ENCODE peak calls at places on chromosomes 11 and 22, in nine cellular contexts. W is cardiac fibroblast; D is stimulated activated CD8-positive, alpha-beta memory T cell treated with anti-CD3 and anti-CD28 coated beads, Interleukin-4, amount 100 ng/mL, for 4 hours; H is D341Med; E is astrocyte of the hippocampus; O is astrocyte of the spinal cord; I is kidney epithelial cell; Y is DND-41; G is stimulated activated CD4-positive, alpha-beta T cell treated with anti-CD3 and anti-CD28 coated beads, TNF-alpha, amount 100 ng/mL, for 48 hours. B is an unnamed sample.
A peak's percentile ranks its signal among the peaks of the same experiment; 100 is the strongest.

GRCh38 chr11:14373941-14374646 is 15.1 kb upstream of the RRAS2 start:
- DNase-seq in Y (no peak), I (no peak), G (no peak), D (no peak), E (peak; percentile 66), H (no peak), W (peak; percentile 83), O (peak; percentile 69), B (peak; percentile 46)

GRCh38 chr11:127073621-127074020 is 73.1 kb upstream of the KIRREL3 start:
- DNase-seq in O (no peak), W (no peak), G (no peak), H (no peak), I (no peak), D (no peak), Y (no peak), E (no peak), B (no peak)

GRCh38 chr22:43174941-43175531 is 11.9 kb downstream of the TTLL12 start:
- DNase-seq in I (no peak), E (no peak), W (no peak), D (no peak), Y (no peak), O (no peak), H (no peak), G (no peak), B (no peak)

GRCh38 chr11:71305041-71305440 is 52.7 kb upstream of the SHANK2 start:
- DNase-seq in E (no peak), O (no peak), G (no peak), I (no peak), H (no peak), D (no peak), Y (no peak), W (no peak), B (no peak)

GRCh38 chr11:7548659-7549283 is 35.0 kb downstream of the PPFIBP2 start:
- DNase-seq in G (no peak), I (no peak), E (no peak), W (no peak), H (peak; percentile 57), O (no peak), D (no peak), Y (no peak), B (no peak)

GRCh38 chr11:57345555-57346151 is 7.5 kb downstream of the P2RX3 start:
- DNase-seq in O (peak; percentile 62), G (peak; percentile 66), W (peak; percentile 78), H (peak; percentile 80), Y (peak; percentile 70), E (peak; percentile 78), D (peak; percentile 64), I (no peak), B (peak; percentile 65)

GRCh38 chr11:71556018-71556417 is 7.8 kb downstream of the KRTAP5-9 start:
- DNase-seq in O (no peak), W (no peak), G (no peak), Y (no peak), H (no peak), D (no peak), I (no peak), E (no peak), B (no peak)

GRCh38 chr11:36361901-36362391 is 65.9 kb downstream of the PRR5L start:
- DNase-seq in W (peak; percentile 89), G (no peak), I (peak; percentile 92), D (no peak), O (peak; percentile 95), H (no peak), E (peak; percentile 96), Y (no peak), B (peak; percentile 88)

GRCh38 chr11:57491371-57492061 is 24.0 kb downstream of the SLC43A1 start:
- DNase-seq in O (no peak), G (peak; percentile 54), E (peak; percentile 21), H (peak; percentile 70), W (peak; percentile 36), Y (peak; percentile 67), D (no peak), I (no peak), B (peak; percentile 34)

GRCh38 chr11:2295971-2296912 is 5.5 kb downstream of the C11orf21 start:
- DNase-seq in W (no peak), I (no peak), G (no peak), O (no peak), E (no peak), H (no peak), D (no peak), Y (no peak), B (no peak)

GRCh38 chr11:134074346-134074745 is 5.5 kb downstream of the JAM3 start:
- DNase-seq in I (no peak), E (peak; percentile 28), W (peak; percentile 26), G (no peak), Y (no peak), H (no peak), O (no peak), D (no peak), B (no peak)

GRCh38 chr11:94767701-94768601 is at the start of gene AMOTL1:
- DNase-seq in W (peak; percentile 86), D (no peak), I (peak; percentile 74), Y (no peak), O (peak; percentile 89), G (peak; percentile 29), E (peak; percentile 96), H (peak; percentile 95), B (peak; percentile 88)

GRCh38 chr11:117180020-117180419 is 1.5 kb downstream of the SIDT2 start:
- DNase-seq in Y (peak; percentile 45), W (no peak), I (no peak), G (no peak), H (no peak), O (no peak), E (peak; percentile 48), D (no peak), B (peak; percentile 48)

B was measured in fibroblast of villous mesenchyme.